ENCODE peak calls at places on chromosomes 7 and 10, in nine cellular contexts. One of them, this sample, is unnamed.

GRCh38 chr7:111694376-111694775 is 132.1 kb upstream of the IMMP2L start:
- DNase-seq in foreskin fibroblast: no peak
- DNase-seq in A549: no peak
- DNase-seq in cardiac fibroblast: no peak
- DNase-seq in spleen: no peak
- DNase-seq in Panc1: no peak
- DNase-seq in tibial nerve: no peak
- DNase-seq in colonic mucosa: no peak
- DNase-seq in upper lobe of left lung: no peak
- DNase-seq in this sample: no peak

GRCh38 chr7:131625817-131626372 is 69.5 kb upstream of the PODXL start:
- DNase-seq in foreskin fibroblast: peak; percentile 88
- DNase-seq in A549: peak; percentile 87
- DNase-seq in cardiac fibroblast: no peak
- DNase-seq in spleen: no peak
- DNase-seq in Panc1: peak; percentile 45
- DNase-seq in tibial nerve: no peak
- DNase-seq in colonic mucosa: no peak
- DNase-seq in upper lobe of left lung: no peak
- DNase-seq in this sample: peak; percentile 38

GRCh38 chr10:409403-410040 is 274.3 kb downstream of the ZMYND11 start:
- DNase-seq in foreskin fibroblast: no peak
- DNase-seq in A549: no peak
- DNase-seq in cardiac fibroblast: no peak
- DNase-seq in spleen: no peak
- DNase-seq in Panc1: no peak
- DNase-seq in tibial nerve: no peak
- DNase-seq in colonic mucosa: no peak
- DNase-seq in upper lobe of left lung: no peak
- DNase-seq in this sample: no peak

GRCh38 chr7:100854146-100854895 is 1.8 kb downstream of the SLC12A9 start:
- DNase-seq in foreskin fibroblast: no peak
- DNase-seq in A549: no peak
- DNase-seq in cardiac fibroblast: no peak
- DNase-seq in spleen: peak; percentile 78
- DNase-seq in Panc1: no peak
- DNase-seq in tibial nerve: no peak
- DNase-seq in colonic mucosa: no peak
- DNase-seq in upper lobe of left lung: no peak
- DNase-seq in this sample: no peak

GRCh38 chr7:70919491-70920073 is 212.4 kb upstream of the GALNT17 start:
- DNase-seq in foreskin fibroblast: no peak
- DNase-seq in A549: no peak
- DNase-seq in cardiac fibroblast: no peak
- DNase-seq in spleen: no peak
- DNase-seq in Panc1: no peak
- DNase-seq in tibial nerve: no peak
- DNase-seq in colonic mucosa: no peak
- DNase-seq in upper lobe of left lung: no peak
- DNase-seq in this sample: no peak

GRCh38 chr7:64630496-64630895 is 35.4 kb upstream of the ZNF107 start:
- DNase-seq in foreskin fibroblast: peak; percentile 8
- DNase-seq in A549: no peak
- DNase-seq in cardiac fibroblast: peak; percentile 43
- DNase-seq in spleen: no peak
- DNase-seq in Panc1: no peak
- DNase-seq in tibial nerve: no peak
- DNase-seq in colonic mucosa: no peak
- DNase-seq in upper lobe of left lung: no peak
- DNase-seq in this sample: peak; percentile 32

GRCh38 chr10:6305762-6306321 is 103.1 kb downstream of the PFKFB3 start:
- DNase-seq in foreskin fibroblast: no peak
- DNase-seq in A549: no peak
- DNase-seq in cardiac fibroblast: no peak
- DNase-seq in spleen: no peak
- DNase-seq in Panc1: no peak
- DNase-seq in tibial nerve: no peak
- DNase-seq in colonic mucosa: no peak
- DNase-seq in upper lobe of left lung: no peak
- DNase-seq in this sample: no peak

GRCh38 chr7:121337398-121337797 is 8.6 kb downstream of the WNT16 start:
- DNase-seq in foreskin fibroblast: peak; percentile 33
- DNase-seq in A549: no peak
- DNase-seq in cardiac fibroblast: no peak
- DNase-seq in spleen: no peak
- DNase-seq in Panc1: no peak
- DNase-seq in tibial nerve: no peak
- DNase-seq in colonic mucosa: no peak
- DNase-seq in upper lobe of left lung: no peak
- DNase-seq in this sample: peak; percentile 44

GRCh38 chr7:23469961-23470250 is 385 bp downstream of the IGF2BP3 start:
- DNase-seq in foreskin fibroblast: no peak
- DNase-seq in A549: no peak
- DNase-seq in cardiac fibroblast: no peak
- DNase-seq in spleen: no peak
- DNase-seq in Panc1: no peak
- DNase-seq in tibial nerve: no peak
- DNase-seq in colonic mucosa: no peak
- DNase-seq in upper lobe of left lung: no peak
- DNase-seq in this sample: no peak

GRCh38 chr7:23468721-23469149 is 1.6 kb downstream of the IGF2BP3 start:
- DNase-seq in foreskin fibroblast: peak; percentile 25
- DNase-seq in A549: no peak
- DNase-seq in cardiac fibroblast: no peak
- DNase-seq in spleen: peak; percentile 78
- DNase-seq in Panc1: no peak
- DNase-seq in tibial nerve: no peak
- DNase-seq in colonic mucosa: no peak
- DNase-seq in upper lobe of left lung: peak; percentile 71
- DNase-seq in this sample: no peak

GRCh38 chr7:23467731-23468720 is 2.3 kb downstream of the IGF2BP3 start:
- DNase-seq in foreskin fibroblast: peak; percentile 90
- DNase-seq in A549: no peak
- DNase-seq in cardiac fibroblast: peak; percentile 74
- DNase-seq in spleen: peak; percentile 59
- DNase-seq in Panc1: no peak
- DNase-seq in tibial nerve: no peak
- DNase-seq in colonic mucosa: no peak
- DNase-seq in upper lobe of left lung: peak; percentile 55
- DNase-seq in this sample: peak; percentile 70

GRCh38 chr7:23470290-23471089 is at the start of gene IGF2BP3:
- DNase-seq in foreskin fibroblast: peak; percentile 98
- DNase-seq in A549: peak; percentile 76
- DNase-seq in cardiac fibroblast: peak; percentile 98
- DNase-seq in spleen: peak; percentile 58
- DNase-seq in Panc1: peak; percentile 97
- DNase-seq in tibial nerve: no peak
- DNase-seq in colonic mucosa: peak; percentile 89
- DNase-seq in upper lobe of left lung: no peak
- DNase-seq in this sample: peak; percentile 98

DNA sequence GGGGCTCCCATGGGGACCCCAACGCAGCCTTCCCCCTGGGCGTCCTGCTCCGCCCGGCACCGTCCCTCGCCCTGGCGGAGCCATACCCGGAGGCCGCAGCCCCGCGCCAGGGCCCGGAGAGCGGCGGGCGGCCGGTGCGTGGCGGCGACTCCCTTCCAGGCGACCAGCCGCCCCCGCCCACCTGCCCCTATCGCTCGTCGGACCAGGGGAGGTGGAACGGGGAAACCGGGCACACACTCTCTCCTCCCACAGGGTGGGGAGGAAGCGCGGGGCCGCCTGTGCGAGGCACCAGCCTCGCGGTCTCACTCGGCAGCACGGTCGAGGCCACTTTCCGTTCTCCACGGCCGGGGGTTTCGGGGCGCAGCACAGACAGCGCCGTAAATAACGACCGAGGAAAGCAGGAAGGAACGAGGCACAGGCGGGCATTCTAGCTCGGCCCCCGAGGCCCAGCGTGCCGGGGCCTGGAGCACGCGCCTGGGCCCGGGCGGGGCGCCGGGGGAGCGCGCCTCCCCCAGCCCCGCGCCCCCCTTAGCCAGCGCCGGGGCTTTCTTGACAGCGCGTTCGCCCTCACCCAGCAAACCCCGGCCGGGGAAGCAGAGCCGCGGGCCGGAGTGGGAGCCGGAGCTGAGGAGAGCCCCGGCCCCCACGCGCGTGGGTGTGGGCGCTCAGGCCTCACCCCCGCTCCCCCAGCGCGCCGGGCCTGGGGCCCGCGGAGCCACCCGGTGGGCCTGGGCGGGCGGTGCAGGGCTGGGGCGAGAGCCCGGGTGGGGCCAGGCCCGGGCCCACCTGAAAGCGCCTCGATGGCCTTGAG is 936 bp downstream of the IGF2BP3 start:
- DNase-seq in foreskin fibroblast: peak; percentile 50
- DNase-seq in A549: no peak
- DNase-seq in cardiac fibroblast: no peak
- DNase-seq in spleen: peak; percentile 81
- DNase-seq in Panc1: no peak
- DNase-seq in tibial nerve: no peak
- DNase-seq in colonic mucosa: no peak
- DNase-seq in upper lobe of left lung: peak; percentile 84
- DNase-seq in this sample: no peak
- TF ChIP-seq CTCF in foreskin fibroblast: no peak
- TF ChIP-seq CTCF in A549: no peak
- TF ChIP-seq CTCF in cardiac fibroblast: no peak
- TF ChIP-seq CTCF in spleen: no peak
- TF ChIP-seq CTCF in Panc1: no peak
- TF ChIP-seq CTCF in tibial nerve: no peak
- TF ChIP-seq CTCF in colonic mucosa: no peak
- TF ChIP-seq CTCF in upper lobe of left lung: no peak
- TF ChIP-seq CTCF in this sample: no peak

GRCh38 chr10:75572478-75572877 is 141.1 kb downstream of the LRMDA start:
- DNase-seq in foreskin fibroblast: no peak
- DNase-seq in A549: no peak
- DNase-seq in cardiac fibroblast: no peak
- DNase-seq in spleen: no peak
- DNase-seq in Panc1: no peak
- DNase-seq in tibial nerve: no peak
- DNase-seq in colonic mucosa: no peak
- DNase-seq in upper lobe of left lung: no peak
- DNase-seq in this sample: no peak
- H3K4me3 ChIP-seq in foreskin fibroblast: no peak overlapping the region
- H3K4me3 ChIP-seq in A549: no peak overlapping the region
- H3K4me3 ChIP-seq in cardiac fibroblast: no peak overlapping the region
- H3K4me3 ChIP-seq in spleen: no peak overlapping the region
- H3K4me3 ChIP-seq in Panc1: no peak overlapping the region
- H3K4me3 ChIP-seq in tibial nerve: no peak overlapping the region
- H3K4me3 ChIP-seq in colonic mucosa: no peak overlapping the region
- H3K4me3 ChIP-seq in upper lobe of left lung: no peak overlapping the region
- H3K4me3 ChIP-seq in this sample: no peak overlapping the region

DNA sequence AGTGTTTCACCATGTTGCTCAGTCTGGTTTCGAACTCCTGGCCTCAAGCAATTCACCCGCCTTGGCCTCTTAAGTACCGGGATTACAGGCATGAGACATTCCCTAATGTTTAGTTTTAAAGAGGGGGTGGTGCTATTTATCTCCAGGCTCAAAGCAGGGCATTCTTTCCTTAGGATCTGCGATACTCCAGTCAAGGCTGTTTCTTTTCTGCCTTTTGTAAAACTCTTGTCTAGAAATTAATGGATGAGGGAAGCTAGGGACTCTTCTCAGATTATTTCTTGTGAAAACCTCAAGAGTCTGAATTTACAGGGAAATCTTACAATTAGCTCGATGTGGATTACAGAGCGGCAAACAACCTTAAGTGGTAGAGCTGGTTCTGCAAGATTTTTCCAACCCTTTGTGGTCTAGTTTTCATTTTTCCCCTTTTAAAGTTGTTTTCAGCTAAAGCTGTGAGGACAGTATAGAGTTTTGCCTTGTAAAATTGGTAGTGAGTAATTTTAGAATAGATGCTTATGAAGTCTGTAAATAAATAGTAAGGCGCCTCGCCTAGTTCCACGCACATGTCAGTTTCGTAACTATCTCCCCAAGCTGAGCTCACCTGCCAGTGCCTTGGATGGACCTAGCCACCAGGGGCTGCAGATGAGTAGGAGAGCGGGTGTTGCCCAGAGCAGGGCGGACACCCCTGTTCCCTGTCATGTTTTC is 53.1 kb downstream of the CUX1 start:
- DNase-seq in foreskin fibroblast: peak; percentile 46
- DNase-seq in A549: peak; percentile 32
- DNase-seq in cardiac fibroblast: no peak
- DNase-seq in spleen: no peak
- DNase-seq in Panc1: no peak
- DNase-seq in tibial nerve: no peak
- DNase-seq in colonic mucosa: peak; percentile 62
- DNase-seq in upper lobe of left lung: no peak
- DNase-seq in this sample: no peak
- TF ChIP-seq CTCF in foreskin fibroblast: no peak
- TF ChIP-seq CTCF in A549: peak; percentile 17
- TF ChIP-seq CTCF in cardiac fibroblast: peak; percentile 22
- TF ChIP-seq CTCF in spleen: no peak
- TF ChIP-seq CTCF in Panc1: no peak
- TF ChIP-seq CTCF in tibial nerve: no peak
- TF ChIP-seq CTCF in colonic mucosa: peak; percentile 17
- TF ChIP-seq CTCF in upper lobe of left lung: peak; percentile 10
- TF ChIP-seq CTCF in this sample: no peak

GRCh38 chr7:414681-415560 is 104.7 kb downstream of the PDGFA start:
- DNase-seq in foreskin fibroblast: no peak
- DNase-seq in A549: no peak
- DNase-seq in cardiac fibroblast: no peak
- DNase-seq in spleen: peak; percentile 67
- DNase-seq in Panc1: no peak
- DNase-seq in tibial nerve: no peak
- DNase-seq in colonic mucosa: no peak
- DNase-seq in upper lobe of left lung: peak; percentile 78
- DNase-seq in this sample: no peak

GRCh38 chr7:411677-412312 is 107.9 kb downstream of the PDGFA start:
- DNase-seq in foreskin fibroblast: no peak
- DNase-seq in A549: no peak
- DNase-seq in cardiac fibroblast: no peak
- DNase-seq in spleen: peak; percentile 63
- DNase-seq in Panc1: no peak
- DNase-seq in tibial nerve: no peak
- DNase-seq in colonic mucosa: no peak
- DNase-seq in upper lobe of left lung: peak; percentile 76
- DNase-seq in this sample: no peak

GRCh38 chr7:412731-413356 is 106.8 kb downstream of the PDGFA start:
- DNase-seq in foreskin fibroblast: no peak
- DNase-seq in A549: no peak
- DNase-seq in cardiac fibroblast: no peak
- DNase-seq in spleen: peak; percentile 35
- DNase-seq in Panc1: no peak
- DNase-seq in tibial nerve: no peak
- DNase-seq in colonic mucosa: no peak
- DNase-seq in upper lobe of left lung: peak; percentile 56
- DNase-seq in this sample: no peak

GRCh38 chr7:410395-410910 is 109.2 kb downstream of the PDGFA start:
- DNase-seq in foreskin fibroblast: no peak
- DNase-seq in A549: no peak
- DNase-seq in cardiac fibroblast: no peak
- DNase-seq in spleen: peak; percentile 70
- DNase-seq in Panc1: no peak
- DNase-seq in tibial nerve: no peak
- DNase-seq in colonic mucosa: no peak
- DNase-seq in upper lobe of left lung: peak; percentile 81
- DNase-seq in this sample: no peak

DNA sequence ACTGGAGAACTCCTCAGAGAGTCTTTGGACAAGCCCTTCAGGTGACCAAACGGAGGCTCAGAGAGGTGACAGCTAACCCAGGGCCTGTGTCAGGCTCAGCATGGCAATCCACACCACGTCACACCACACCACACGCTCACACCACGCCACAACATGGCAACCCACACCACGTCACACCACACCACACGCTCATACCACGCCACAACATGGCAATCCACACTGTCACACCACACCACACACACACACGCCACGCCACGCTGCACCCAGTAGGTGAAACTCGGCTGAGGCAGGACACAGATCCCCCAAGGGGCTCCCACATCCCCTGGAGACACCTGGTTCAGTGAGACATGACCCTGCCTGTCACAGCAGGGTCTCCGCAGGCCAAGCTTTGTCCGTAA is 107.3 kb downstream of the PDGFA start:
- DNase-seq in foreskin fibroblast: no peak
- DNase-seq in A549: no peak
- DNase-seq in cardiac fibroblast: no peak
- DNase-seq in spleen: peak; percentile 57
- DNase-seq in Panc1: no peak
- DNase-seq in tibial nerve: no peak
- DNase-seq in colonic mucosa: no peak
- DNase-seq in upper lobe of left lung: peak; percentile 50
- DNase-seq in this sample: no peak
- H3K4me3 ChIP-seq in foreskin fibroblast: no peak overlapping the region
- H3K4me3 ChIP-seq in A549: no peak overlapping the region
- H3K4me3 ChIP-seq in cardiac fibroblast: no peak overlapping the region
- H3K4me3 ChIP-seq in spleen: no peak overlapping the region
- H3K4me3 ChIP-seq in Panc1: no peak overlapping the region
- H3K4me3 ChIP-seq in tibial nerve: no peak overlapping the region
- H3K4me3 ChIP-seq in colonic mucosa: no peak overlapping the region
- H3K4me3 ChIP-seq in upper lobe of left lung: no peak overlapping the region
- H3K4me3 ChIP-seq in this sample: no peak overlapping the region

This sample was measured in fibroblast of pulmonary artery.